ENCODE peak calls at places on chromosome X, in five cellular contexts. Z, V, G, A and S are unnamed samples.

GRCh38 chrX:29044802-29045201 is 457.6 kb downstream of the IL1RAPL1 start:
- DNase-seq in A (no peak), Z (no peak), V (no peak), G (no peak), S (no peak)

GRCh38 chrX:44908198-44908597 is 35.2 kb downstream of the KDM6A start:
- DNase-seq in G (no peak), A (no peak), Z (no peak), V (no peak), S (no peak)

GRCh38 chrX:154751121-154751668 is 318 bp upstream of the GAB3 start:
- DNase-seq in A (no peak), Z (no peak), V (peak; percentile 52), G (peak; percentile 9), S (peak; percentile 65)

GRCh38 chrX:12910851-12911461 is 4.5 kb downstream of the TLR8 start:
- DNase-seq in V (no peak), A (no peak), G (no peak), Z (no peak), S (peak; percentile 31)

GRCh38 chrX:14673764-14674163 is 144.4 kb downstream of the GLRA2 start:
- DNase-seq in G (no peak), V (no peak), Z (peak; percentile 78), A (peak; percentile 70), S (no peak)

GRCh38 chrX:33142331-33142730 is 69.0 kb downstream of the DMD start:
- DNase-seq in G (no peak), A (no peak), Z (no peak), V (no peak), S (no peak)

GRCh38 chrX:41275661-41276609 is 58.0 kb upstream of the DDX3X start:
- DNase-seq in A (no peak), Z (no peak), G (peak; percentile 16), V (peak; percentile 49), S (peak; percentile 68)

GRCh38 chrX:116490091-116490490 is 27.3 kb upstream of the CT83 start:
- DNase-seq in V (no peak), A (no peak), Z (no peak), G (no peak), S (no peak)

GRCh38 chrX:73817381-73818199 is 254.6 kb downstream of the CHIC1 start:
- DNase-seq in G (no peak), Z (no peak), V (no peak), A (no peak), S (no peak)

DNA sequence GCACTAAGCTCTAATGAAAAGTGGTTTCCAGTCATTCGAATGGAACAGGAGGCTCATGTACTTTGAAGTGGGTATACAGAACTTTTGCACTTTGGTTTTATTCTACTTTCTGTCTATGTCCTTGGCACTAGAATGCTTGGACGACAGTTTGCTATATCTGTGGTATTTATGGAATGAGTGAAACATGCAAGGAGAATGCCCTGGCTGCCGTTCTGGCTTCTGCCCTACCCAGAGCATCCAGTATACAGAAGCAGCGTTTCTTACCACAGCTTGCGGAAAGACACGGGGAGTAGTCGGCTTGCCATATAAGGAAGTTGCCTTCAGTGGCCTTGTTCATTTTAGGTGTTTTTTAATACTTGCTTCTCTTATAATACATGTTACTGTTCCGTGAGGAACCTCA is 98.0 kb downstream of the TBL1X start:
- DNase-seq in A (no peak), G (no peak), V (no peak), Z (no peak), S (no peak)
- H3K4me2 ChIP-seq in A (no peak overlapping the region), G (no peak overlapping the region), V (no peak overlapping the region), Z (peak overlapping the region; percentile 19), S (no peak overlapping the region)

GRCh38 chrX:103483720-103484119 is 35.6 kb downstream of the RAB40A start:
- DNase-seq in G (no peak), A (no peak), Z (no peak), V (no peak), S (no peak)

GRCh38 chrX:103488794-103489193 is 30.5 kb downstream of the RAB40A start:
- DNase-seq in A (no peak), G (no peak), V (no peak), Z (no peak), S (no peak)

DNA sequence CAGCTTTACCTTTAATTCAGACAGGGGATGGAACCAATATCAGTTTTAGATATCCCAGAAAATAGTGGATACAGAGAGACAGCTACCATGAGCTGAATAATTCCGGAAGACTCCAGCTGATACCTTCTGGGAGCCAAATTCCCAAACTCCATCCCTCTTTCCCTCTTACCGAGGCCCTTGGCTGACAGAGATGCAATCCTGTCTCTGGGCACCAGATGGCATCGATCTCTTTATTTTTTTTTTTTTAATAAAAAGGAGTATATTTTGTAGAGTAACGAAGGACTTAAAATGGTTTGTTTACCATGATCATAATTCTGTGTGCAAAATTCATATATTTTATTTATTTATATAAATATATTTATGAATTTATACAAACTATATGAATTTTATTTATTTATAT is 31.0 kb downstream of the RAB40A start:
- DNase-seq in V (peak; percentile 19), Z (peak; percentile 6), G (no peak), A (no peak), S (no peak)
- TF ChIP-seq CTCF in V (peak; percentile 10), Z (peak; percentile 36), G (peak; percentile 19), A (peak; percentile 24), S (peak; percentile 50)

DNA sequence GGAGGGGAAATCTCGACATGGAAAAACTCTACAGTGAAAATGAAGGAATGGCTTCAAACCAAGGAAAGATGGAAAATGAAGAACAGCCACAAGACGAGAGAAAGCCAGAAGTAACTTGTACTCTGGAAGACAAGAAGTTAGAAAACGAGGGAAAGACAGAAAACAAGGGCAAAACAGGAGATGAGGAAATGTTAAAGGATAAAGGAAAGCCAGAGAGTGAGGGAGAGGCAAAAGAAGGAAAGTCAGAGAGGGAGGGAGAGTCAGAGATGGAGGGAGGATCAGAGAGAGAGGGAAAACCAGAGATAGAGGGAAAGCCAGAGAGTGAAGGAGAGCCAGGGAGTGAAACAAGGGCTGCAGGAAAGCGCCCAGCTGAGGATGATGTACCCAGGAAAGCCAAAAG is 1.3 kb downstream of the TCEAL4 start:
- DNase-seq in Z (no peak), G (no peak), A (no peak), V (no peak), S (no peak)
- H2AFZ ChIP-seq in Z (no peak overlapping the region), G (no peak overlapping the region), A (no peak overlapping the region), V (no peak overlapping the region), S (no peak overlapping the region)

DNA sequence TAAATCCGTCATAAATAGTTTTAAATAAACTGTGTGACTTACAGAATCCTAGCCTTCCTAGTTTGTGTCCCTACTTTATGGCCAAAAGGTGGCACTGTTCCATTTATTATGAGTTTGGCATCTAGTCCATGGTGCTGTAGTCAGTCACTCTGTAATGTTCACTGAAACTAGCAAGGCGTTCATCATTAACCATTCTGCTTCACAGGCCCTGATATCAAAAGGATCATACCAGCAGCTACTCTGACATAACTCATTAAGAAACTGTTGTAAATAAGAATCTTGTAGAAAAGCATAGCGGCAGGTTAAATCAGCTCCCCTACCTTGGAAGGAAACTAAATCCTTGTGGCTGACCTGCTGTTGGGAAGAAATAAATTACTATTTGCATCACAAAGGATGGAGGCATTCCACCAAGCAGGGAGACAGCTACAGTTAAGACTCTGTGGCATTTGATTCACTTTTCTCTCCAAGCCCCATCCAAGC is 919.6 kb upstream of the DIAPH2 start:
- DNase-seq in Z (no peak), A (no peak), G (peak; percentile 68), V (no peak), S (no peak)
- H3K4me2 ChIP-seq in Z (no peak overlapping the region), A (no peak overlapping the region), G (no peak overlapping the region), V (no peak overlapping the region), S (no peak overlapping the region)

GRCh38 chrX:49840679-49841078 is 11.6 kb downstream of the PAGE4 start:
- DNase-seq in Z (peak; percentile 57), G (peak; percentile 46), V (peak; percentile 73), A (peak; percentile 15), S (peak; percentile 32)
- TF ChIP-seq CTCF in Z (peak; percentile 73), G (peak; percentile 49), V (peak; percentile 82), A (peak; percentile 57), S (peak; percentile 51)

DNA sequence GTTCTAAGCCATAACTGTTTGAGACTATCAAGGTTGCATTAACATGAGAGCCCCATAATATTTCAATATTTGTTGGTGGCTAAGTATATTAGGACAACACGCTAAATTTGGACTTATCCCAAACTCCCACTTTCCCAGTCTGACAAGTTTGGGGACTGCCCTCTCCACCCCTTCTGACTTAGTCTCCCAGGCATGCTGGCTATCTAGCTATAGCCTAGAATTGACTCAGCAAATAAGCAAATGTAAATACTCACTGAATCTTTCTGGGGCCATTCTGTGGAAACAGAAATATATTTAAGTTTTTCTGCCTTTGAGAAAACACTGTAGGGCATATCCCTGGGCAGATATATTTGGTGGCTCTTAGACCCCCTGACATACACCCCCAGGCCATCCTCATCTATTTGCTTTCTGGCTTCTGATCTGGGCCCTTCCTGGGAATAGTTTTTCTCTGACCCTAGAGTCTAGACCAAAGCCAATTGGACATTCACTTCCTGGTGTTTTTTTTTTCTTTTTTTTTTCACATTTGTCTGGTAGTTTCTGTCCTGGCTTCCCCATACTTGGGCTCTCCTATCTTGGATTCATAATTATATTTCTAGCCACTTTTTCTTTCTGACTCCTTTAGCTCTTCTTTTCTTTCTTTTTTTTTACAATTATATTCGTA is 36.3 kb upstream of the CT47C1 start:
- DNase-seq in V (no peak), G (no peak), A (no peak), Z (no peak), S (no peak)
- H2AFZ ChIP-seq in V (no peak overlapping the region), G (no peak overlapping the region), A (no peak overlapping the region), Z (no peak overlapping the region), S (no peak overlapping the region)

DNA sequence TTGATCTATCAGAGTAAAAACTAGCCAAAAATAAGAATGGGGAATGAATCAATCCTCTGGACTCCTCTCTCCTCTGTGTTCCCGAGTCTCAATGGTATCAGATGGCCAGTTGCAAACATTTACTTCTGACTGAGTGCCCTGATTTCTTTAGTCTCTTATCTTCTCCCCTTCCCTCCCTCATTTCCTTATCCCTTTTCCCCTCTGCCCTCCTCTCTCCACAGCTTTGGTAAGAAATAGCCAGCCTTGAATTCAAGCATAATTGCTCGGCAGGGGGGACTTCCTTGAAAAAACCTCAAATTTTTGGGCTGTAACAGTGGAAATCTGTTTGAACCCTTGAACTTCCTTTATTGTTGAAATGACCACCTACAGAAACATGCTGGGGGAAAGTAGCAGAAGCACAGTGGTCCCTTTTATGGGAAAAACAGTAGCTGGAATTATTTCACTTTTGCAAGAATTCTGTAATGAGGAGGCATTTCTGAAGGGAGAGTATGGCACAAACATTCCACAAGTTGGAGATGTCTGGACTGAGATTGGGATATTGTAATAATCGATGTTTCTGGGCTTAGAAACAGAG is 40.3 kb downstream of the NHS start:
- DNase-seq in A (no peak), Z (no peak), G (no peak), V (no peak), S (no peak)
- H3K4me2 ChIP-seq in A (no peak overlapping the region), Z (peak overlapping the region; percentile 84), G (no peak overlapping the region), V (no peak overlapping the region), S (no peak overlapping the region)

GRCh38 chrX:134600714-134601113 is 57.6 kb downstream of the PLAC1 start:
- DNase-seq in Z (peak; percentile 46), A (no peak), V (no peak), G (no peak), S (no peak)

GRCh38 chrX:134604701-134605271 is 53.5 kb downstream of the PLAC1 start:
- DNase-seq in V (no peak), A (no peak), G (no peak), Z (peak; percentile 43), S (no peak)

GRCh38 chrX:134601240-134601639 is 57.0 kb downstream of the PLAC1 start:
- DNase-seq in G (no peak), Z (no peak), A (no peak), V (no peak), S (no peak)

GRCh38 chrX:134602410-134602809 is 55.9 kb downstream of the PLAC1 start:
- DNase-seq in G (no peak), V (no peak), A (no peak), Z (no peak), S (no peak)

GRCh38 chrX:134603806-134604700 is 54.2 kb downstream of the PLAC1 start:
- DNase-seq in A (no peak), V (no peak), Z (peak; percentile 71), G (no peak), S (no peak)
- TF ChIP-seq CTCF in A (no peak), V (no peak), Z (peak; percentile 18), G (no peak), S (no peak)

GRCh38 chrX:48683411-48683982 is at the start of gene WAS:
- DNase-seq in Z (no peak), A (peak; percentile 35), V (no peak), G (peak; percentile 56), S (peak; percentile 78)
- H2AFZ ChIP-seq in Z (no peak within 1 kb of the TSS), A (peak within 1 kb of the TSS; percentile 67), V (peak within 1 kb of the TSS; percentile 47), G (peak within 1 kb of the TSS; percentile 33), S (peak within 1 kb of the TSS; percentile 71)